ENCODE peak calls at places on chromosomes 2 and 18, in four cellular contexts. P is IMR-90, I is astrocyte of the cerebellum, L is adipocyte. K is an unnamed sample.

GRCh38 chr2:191014653-191015020 is 666 bp upstream of the STAT1 start:
- DNase-seq in I (no peak), P (no peak), L (no peak), K (no peak)

GRCh38 chr2:30949435-30949834 is 142.2 kb upstream of the CAPN13 start:
- DNase-seq in I (no peak), P (no peak), L (peak), K (no peak)

GRCh38 chr18:3875961-3876360 is 426.0 kb downstream of the TGIF1 start:
- DNase-seq in L (no peak), P (no peak), I (no peak), K (no peak)

GRCh38 chr2:7024261-7024660 is 107.0 kb downstream of the RNF144A start:
- DNase-seq in L (no peak), P (no peak), I (no peak), K (no peak)

GRCh38 chr2:240250985-240251847 is 110.8 kb upstream of the OTOS start:
- DNase-seq in P (peak), L (peak), I (peak), K (no peak)

GRCh38 chr2:89763254-89763580 is 1071.7 kb downstream of the RPIA start:
- DNase-seq in I (no peak), P (no peak), L (no peak), K (no peak)

GRCh38 chr2:239519921-239520585 is 119.2 kb upstream of the HDAC4 start:
- DNase-seq in I (no peak), P (no peak), L (no peak), K (no peak)

GRCh38 chr2:133566967-133567645 is 1.2 kb downstream of the NCKAP5 start:
- DNase-seq in I (peak), P (peak), L (peak), K (no peak)

GRCh38 chr2:156436477-156437085 is 402 bp downstream of the GPD2 start:
- DNase-seq in P (peak), I (no peak), L (peak), K (no peak)

GRCh38 chr18:2906522-2907458 is 60.0 kb downstream of the EMILIN2 start:
- DNase-seq in I (no peak), L (peak), P (no peak), K (no peak)

GRCh38 chr2:241860184-241861078 is 1.7 kb upstream of the PDCD1 start:
- DNase-seq in I (no peak), L (no peak), P (no peak), K (no peak)
- H3K4me3 ChIP-seq in I (no peak), L (no peak), P (no peak), K (no peak)

GRCh38 chr2:162071016-162071415 is 3.0 kb downstream of the DPP4 start:
- DNase-seq in L (peak), P (peak), I (no peak), K (peak)
- H3K4me3 ChIP-seq in L (peak), P (no peak), I (no peak), K (no peak)

GRCh38 chr2:223989860-223990237 is 32.6 kb downstream of the MRPL44 start:
- DNase-seq in P (no peak), L (no peak), I (no peak), K (no peak)
- H3K4me3 ChIP-seq in P (no peak), L (no peak), I (no peak), K (no peak)

DNA sequence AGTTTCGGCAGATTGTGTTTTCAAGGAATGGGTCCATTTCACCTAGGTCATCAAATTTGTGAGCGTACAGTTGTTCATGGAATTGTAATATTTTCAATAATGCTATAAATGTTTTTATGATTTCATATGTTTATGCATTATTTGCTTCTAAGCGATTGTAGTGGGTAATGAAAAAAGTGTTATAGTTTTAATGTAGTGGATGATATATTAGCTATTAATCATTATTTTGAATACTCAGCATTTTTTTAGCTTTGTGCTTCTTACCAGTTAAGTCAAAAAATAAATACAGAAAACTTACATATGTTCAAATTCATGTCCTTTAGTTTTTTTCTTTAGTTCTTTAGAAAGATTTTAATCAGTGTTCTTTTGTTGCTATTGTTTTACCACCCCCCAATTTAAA is 677.0 kb downstream of the STK39 start:
- DNase-seq in I (no peak), P (no peak), L (no peak), K (no peak)
- H3K4me3 ChIP-seq in I (no peak), P (no peak), L (no peak), K (no peak)

GRCh38 chr18:22347624-22348511 is 69.8 kb downstream of the CTAGE1 start:
- DNase-seq in I (no peak), P (peak), L (peak), K (no peak)

GRCh38 chr18:22346968-22347611 is 70.6 kb downstream of the CTAGE1 start:
- DNase-seq in L (peak), I (no peak), P (peak), K (no peak)

GRCh38 chr18:22344908-22345670 is 72.6 kb downstream of the CTAGE1 start:
- DNase-seq in I (no peak), P (no peak), L (no peak), K (no peak)

GRCh38 chr18:22345733-22346132 is 72.0 kb downstream of the CTAGE1 start:
- DNase-seq in I (no peak), L (peak), P (peak), K (no peak)

DNA sequence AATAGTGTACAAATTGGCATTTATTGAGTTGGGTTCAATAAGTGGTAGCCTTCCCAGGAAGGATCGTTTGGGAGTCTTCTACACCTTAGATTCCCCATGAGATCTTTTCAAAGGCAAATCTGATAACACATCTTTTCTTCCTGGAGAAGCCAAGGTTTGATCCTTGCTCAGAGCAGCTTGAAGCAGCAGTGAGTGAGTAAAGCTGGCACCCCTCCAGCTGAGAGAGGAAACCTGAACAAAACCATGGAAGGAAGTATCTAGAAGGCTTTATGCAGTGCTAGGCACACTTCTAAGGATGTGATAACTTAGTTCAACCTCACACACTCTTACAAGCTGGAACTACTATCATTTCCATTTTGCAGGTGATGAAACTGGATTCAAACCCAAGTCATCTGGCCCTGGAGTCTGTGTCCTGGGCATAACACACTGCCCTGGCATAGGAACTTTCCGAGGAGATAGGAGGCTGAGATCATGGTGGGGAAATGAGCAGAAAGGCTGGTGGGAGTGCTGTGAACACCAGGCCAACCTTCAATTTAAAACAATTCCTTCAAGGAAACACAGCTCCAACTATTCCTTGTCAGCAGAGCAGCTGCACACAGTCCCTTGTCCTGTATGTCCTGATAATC is 71.3 kb downstream of the CTAGE1 start:
- DNase-seq in P (peak), L (peak), I (peak), K (no peak)
- H3K4me3 ChIP-seq in P (no peak), L (no peak), I (no peak), K (no peak)

GRCh38 chr2:85355521-85355920 is 952 bp downstream of the ELMOD3 start:
- DNase-seq in P (no peak), L (no peak), I (no peak), K (no peak)
- H3K4me3 ChIP-seq in P (peak), L (peak), I (peak), K (peak)

K was measured in SK-N-MC.